ENCODE peak calls at places on chromosomes 5 and 9, in nine cellular contexts. V is tibial nerve; H is AG10803; K is RWPE2; S is kidney; D is CD4-positive, alpha-beta T cell; M is LNCaP clone FGC; W is stomach; P is GM23338. L is an unnamed sample.

GRCh38 chr9:19085295-19085694 is 17.4 kb downstream of the HAUS6 start:
- DNase-seq in V (no peak), H (peak), K (no peak), S (no peak), D (no peak), M (no peak), W (no peak), P (peak), L (no peak)

GRCh38 chr5:139451176-139451575 is 11.4 kb downstream of the ECSCR start:
- DNase-seq in V (no peak), H (no peak), K (no peak), S (no peak), D (no peak), M (no peak), W (no peak), P (no peak), L (peak)

GRCh38 chr9:91131433-91131839 is 230.3 kb downstream of the AUH start:
- DNase-seq in V (no peak), H (peak), K (peak), S (no peak), D (peak), M (no peak), W (peak), P (no peak), L (no peak)

GRCh38 chr9:130732131-130732530 is 38.6 kb downstream of the EXOSC2 start:
- DNase-seq in V (no peak), H (no peak), K (no peak), S (no peak), D (no peak), M (no peak), W (no peak), P (peak), L (no peak)

GRCh38 chr5:71937906-71938698 is 169.2 kb upstream of the MAP1B start:
- DNase-seq in V (no peak), H (no peak), K (no peak), S (no peak), D (no peak), M (no peak), W (no peak), P (no peak), L (no peak)

GRCh38 chr9:16996901-16997491 is 126.5 kb upstream of the BNC2 start:
- DNase-seq in V (no peak), H (no peak), K (no peak), S (no peak), D (no peak), M (no peak), W (no peak), P (no peak), L (no peak)

GRCh38 chr9:76441551-76442322 is 17.2 kb upstream of the GCNT1 start:
- DNase-seq in V (no peak), H (peak), K (no peak), S (no peak), D (no peak), M (no peak), W (no peak), P (no peak), L (no peak)

GRCh38 chr5:172798422-172799215 is 27.6 kb upstream of the DUSP1 start:
- DNase-seq in V (no peak), H (peak), K (no peak), S (no peak), D (no peak), M (no peak), W (no peak), P (no peak), L (no peak)

GRCh38 chr9:124208571-124208970 is 49.2 kb upstream of the NEK6 start:
- DNase-seq in V (no peak), H (no peak), K (no peak), S (no peak), D (no peak), M (no peak), W (no peak), P (no peak), L (no peak)

GRCh38 chr5:174615986-174616500 is 108.3 kb upstream of the MSX2 start:
- DNase-seq in V (no peak), H (no peak), K (no peak), S (no peak), D (no peak), M (no peak), W (no peak), P (no peak), L (no peak)

GRCh38 chr9:109156705-109157104 is 10.3 kb downstream of the FRRS1L start:
- DNase-seq in V (no peak), H (no peak), K (no peak), S (no peak), D (no peak), M (no peak), W (no peak), P (no peak), L (no peak)

GRCh38 chr9:89531766-89532165 is 33.9 kb upstream of the SEMA4D start:
- DNase-seq in V (no peak), H (no peak), K (no peak), S (no peak), D (no peak), M (no peak), W (peak), P (no peak), L (no peak)

GRCh38 chr9:79989079-79989478 is 417.3 kb downstream of the TLE4 start:
- DNase-seq in V (no peak), H (no peak), K (no peak), S (peak), D (no peak), M (no peak), W (no peak), P (peak), L (no peak)

GRCh38 chr5:77935516-77936364 is 159.6 kb upstream of the TBCA start:
- DNase-seq in V (no peak), H (peak), K (no peak), S (no peak), D (no peak), M (no peak), W (no peak), P (no peak), L (no peak)

GRCh38 chr5:134543820-134544692 is 18.6 kb downstream of the JADE2 start:
- DNase-seq in V (no peak), H (no peak), K (peak), S (peak), D (no peak), M (no peak), W (no peak), P (no peak), L (no peak)

GRCh38 chr9:98774746-98775145 is 21.6 kb downstream of the ANKS6 start:
- DNase-seq in V (no peak), H (peak), K (no peak), S (no peak), D (no peak), M (no peak), W (no peak), P (peak), L (peak)

GRCh38 chr9:70411930-70412677 is 2.4 kb downstream of the KLF9 start:
- DNase-seq in V (peak), H (peak), K (peak), S (peak), D (peak), M (no peak), W (peak), P (peak), L (no peak)

GRCh38 chr9:92763721-92764380 is 782 bp downstream of the BICD2 start:
- DNase-seq in V (no peak), H (no peak), K (no peak), S (peak), D (peak), M (no peak), W (no peak), P (peak), L (no peak)

GRCh38 chr5:96189987-96190386 is 228.3 kb upstream of the ELL2 start:
- DNase-seq in V (no peak), H (no peak), K (no peak), S (no peak), D (no peak), M (no peak), W (no peak), P (no peak), L (no peak)

GRCh38 chr9:6930827-6931226 is 173.1 kb downstream of the KDM4C start:
- DNase-seq in V (no peak), H (peak), K (no peak), S (no peak), D (no peak), M (no peak), W (no peak), P (no peak), L (no peak)
- TF ChIP-seq CTCF in V (no peak), H (no peak), K (no peak), S (no peak), D (no peak), M (no peak), W (no peak), P (no peak), L (no peak)

DNA sequence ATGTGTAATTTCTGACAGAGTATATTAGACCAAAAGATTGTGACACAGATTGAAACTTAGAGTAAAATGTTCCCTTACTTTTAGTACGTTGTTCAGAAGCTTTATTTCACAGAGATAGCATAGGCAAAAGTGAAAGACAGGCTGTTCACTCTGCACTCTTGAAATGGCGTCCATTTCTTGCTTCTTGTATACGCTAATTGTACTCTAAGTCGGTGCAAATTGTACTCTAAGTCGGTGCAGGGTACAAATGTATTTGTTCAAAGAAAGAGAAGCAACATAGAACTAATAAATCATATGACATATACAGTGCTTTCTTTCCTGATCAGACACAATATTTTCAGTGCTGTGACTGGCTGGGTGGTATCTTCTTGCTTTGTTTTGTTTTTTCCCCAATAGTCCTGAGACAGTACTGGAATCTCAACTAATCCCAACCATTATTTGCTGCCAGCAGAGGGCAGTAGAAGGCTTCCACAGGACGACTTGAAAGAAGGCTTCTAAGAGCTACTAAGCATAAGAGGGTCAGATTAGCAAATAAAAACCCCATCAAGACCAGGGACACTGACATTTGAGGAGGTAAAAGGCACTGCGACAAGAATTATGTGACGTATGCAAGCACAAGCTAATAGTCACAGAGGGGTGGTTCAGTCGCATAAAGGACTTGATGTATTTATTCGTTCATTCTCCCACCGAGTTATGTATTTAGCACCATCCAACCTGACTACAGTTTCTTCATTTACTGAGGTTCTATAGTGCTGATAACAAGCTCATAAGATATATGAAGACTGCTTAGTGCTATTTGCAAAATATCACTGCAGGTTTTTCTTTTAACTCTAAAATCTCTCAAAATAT is 831.8 kb downstream of the TAF11L14 start:
- DNase-seq in V (peak), H (peak), K (no peak), S (no peak), D (no peak), M (peak), W (peak), P (peak), L (no peak)
- TF ChIP-seq CTCF in V (peak), H (peak), K (peak), S (peak), D (peak), M (peak), W (no peak), P (peak), L (peak)

GRCh38 chr9:77751341-77752091 is 103.4 kb upstream of the GNA14 start:
- DNase-seq in V (no peak), H (peak), K (no peak), S (no peak), D (no peak), M (no peak), W (no peak), P (peak), L (no peak)
- TF ChIP-seq CTCF in V (no peak), H (peak), K (peak), S (peak), D (peak), M (peak), W (no peak), P (peak), L (peak)

GRCh38 chr9:77756449-77756848 is 108.3 kb upstream of the GNA14 start:
- DNase-seq in V (no peak), H (no peak), K (no peak), S (no peak), D (no peak), M (no peak), W (no peak), P (no peak), L (no peak)
- TF ChIP-seq CTCF in V (no peak), H (no peak), K (no peak), S (no peak), D (no peak), M (peak), W (no peak), P (peak), L (no peak)

GRCh38 chr5:32754251-32754650 is 43.1 kb downstream of the NPR3 start:
- DNase-seq in V (no peak), H (peak), K (no peak), S (no peak), D (no peak), M (no peak), W (no peak), P (no peak), L (no peak)

GRCh38 chr5:32753051-32753450 is 41.9 kb downstream of the NPR3 start:
- DNase-seq in V (no peak), H (peak), K (no peak), S (no peak), D (no peak), M (no peak), W (no peak), P (no peak), L (no peak)

GRCh38 chr5:32753765-32754164 is 42.6 kb downstream of the NPR3 start:
- DNase-seq in V (no peak), H (peak), K (no peak), S (no peak), D (no peak), M (no peak), W (no peak), P (no peak), L (no peak)
- TF ChIP-seq CTCF in V (no peak), H (peak), K (no peak), S (no peak), D (no peak), M (no peak), W (no peak), P (no peak), L (peak)

L was measured in chondrocyte.